ENCODE peak calls at places on chromosomes 4 and X, in seven cellular contexts. D is cardiac fibroblast, S is NCI-H1092, G is bronchial epithelial cell, H is H54, Q is fibroblast of the aortic adventitia, M is NCI-H2171 treated with DMSO at 0.1 percent for 48 hours. K is an unnamed sample.

GRCh38 chr4:1044469-1045192 is 33.2 kb downstream of the FGFRL1 start:
- DNase-seq in D (no peak), S (no peak), G (no peak), H (no peak), Q (no peak), M (no peak), K (no peak)

GRCh38 chr4:183408791-183409190 is 35.6 kb upstream of the CDKN2AIP start:
- DNase-seq in D (no peak), S (no peak), G (no peak), H (no peak), Q (no peak), M (no peak), K (no peak)

GRCh38 chr4:168796362-168797106 is 213.5 kb downstream of the CBR4 start:
- DNase-seq in D (peak; percentile 64), S (no peak), G (peak; percentile 81), H (peak; percentile 8), Q (peak; percentile 80), M (no peak), K (no peak)

GRCh38 chr4:76930721-76931481 is 18.7 kb upstream of the SEPTIN11 start:
- DNase-seq in D (no peak), S (no peak), G (peak; percentile 95), H (no peak), Q (no peak), M (no peak), K (no peak)

GRCh38 chr4:155491336-155492131 is 114.8 kb upstream of the MAP9 start:
- DNase-seq in D (peak; percentile 16), S (no peak), G (no peak), H (no peak), Q (no peak), M (no peak), K (no peak)

GRCh38 chr4:1978226-1978625 is 30.5 kb downstream of the NELFA start:
- DNase-seq in D (no peak), S (no peak), G (no peak), H (no peak), Q (no peak), M (no peak), K (no peak)

GRCh38 chr4:119659576-119659975 is 31.0 kb upstream of the PDE5A start:
- DNase-seq in D (peak; percentile 26), S (peak; percentile 39), G (no peak), H (no peak), Q (peak; percentile 85), M (peak; percentile 1), K (no peak)

GRCh38 chrX:35439042-35439639 is 359.0 kb upstream of the MAGEB16 start:
- DNase-seq in D (no peak), S (no peak), G (no peak), H (no peak), Q (no peak), M (no peak), K (no peak)

GRCh38 chrX:49921109-49921508 is 1.3 kb upstream of the CLCN5 start:
- DNase-seq in D (no peak), S (no peak), G (no peak), H (no peak), Q (no peak), M (no peak), K (no peak)

GRCh38 chrX:152658302-152658701 is 20.6 kb downstream of the GABRQ start:
- DNase-seq in D (no peak), S (no peak), G (no peak), H (no peak), Q (no peak), M (no peak), K (no peak)

GRCh38 chrX:44415639-44416386 is 72.3 kb upstream of the EFHC2 start:
- DNase-seq in D (no peak), S (no peak), G (peak; percentile 86), H (no peak), Q (no peak), M (peak; percentile 4), K (no peak)

GRCh38 chrX:23493941-23494374 is 159.3 kb downstream of the PTCHD1 start:
- DNase-seq in D (no peak), S (no peak), G (peak; percentile 29), H (no peak), Q (no peak), M (no peak), K (no peak)

GRCh38 chrX:22165732-22166457 is 106.8 kb upstream of the CBLL2 start:
- DNase-seq in D (peak; percentile 19), S (no peak), G (peak; percentile 53), H (no peak), Q (peak; percentile 68), M (no peak), K (no peak)

GRCh38 chr4:26753642-26754041 is 107.0 kb upstream of the STIM2 start:
- DNase-seq in D (peak; percentile 51), S (no peak), G (peak; percentile 77), H (no peak), Q (peak; percentile 81), M (peak; percentile 81), K (no peak)

GRCh38 chr4:140061194-140061593 is 92.8 kb downstream of the MAML3 start:
- DNase-seq in D (peak; percentile 36), S (no peak), G (no peak), H (no peak), Q (no peak), M (no peak), K (no peak)

GRCh38 chr4:98746530-98746929 is 88.1 kb upstream of the TSPAN5 start:
- DNase-seq in D (no peak), S (no peak), G (no peak), H (no peak), Q (no peak), M (no peak), K (no peak)

GRCh38 chrX:5163663-5164062 is 1065.0 kb downstream of the NLGN4X start:
- DNase-seq in D (no peak), S (no peak), G (no peak), H (no peak), Q (no peak), M (no peak), K (no peak)

GRCh38 chr4:140092094-140092820 is 61.7 kb downstream of the MAML3 start:
- DNase-seq in D (no peak), S (peak; percentile 88), G (no peak), H (no peak), Q (no peak), M (peak; percentile 55), K (peak; percentile 38)

GRCh38 chr4:15920723-15921591 is 17.6 kb downstream of the FGFBP1 start:
- DNase-seq in D (peak; percentile 94), S (no peak), G (peak; percentile 97), H (peak; percentile 30), Q (peak; percentile 98), M (no peak), K (no peak)

GRCh38 chr4:109298279-109299010 is 4.0 kb downstream of the COL25A1 start:
- DNase-seq in D (peak; percentile 6), S (no peak), G (peak; percentile 49), H (no peak), Q (no peak), M (peak; percentile 7), K (no peak)

GRCh38 chr4:7854697-7855370 is 84.8 kb downstream of the AFAP1 start:
- DNase-seq in D (no peak), S (no peak), G (peak; percentile 27), H (no peak), Q (no peak), M (no peak), K (no peak)

GRCh38 chr4:65392488-65392887 is 277.8 kb downstream of the EPHA5 start:
- DNase-seq in D (no peak), S (no peak), G (no peak), H (no peak), Q (no peak), M (no peak), K (no peak)

GRCh38 chrX:53048169-53049126 is at the start of gene GPR173:
- DNase-seq in D (peak; percentile 81), S (peak; percentile 38), G (no peak), H (peak; percentile 14), Q (peak; percentile 69), M (peak; percentile 60), K (peak; percentile 79)

K was measured in globus pallidus.